ENCODE peak calls at places on chromosomes 5 and 9, in four cellular contexts. S is A549, D is anterior cingulate cortex, R is amniotic epithelial cell. Q is an unnamed sample.

GRCh38 chr9:94937214-94937903 is 210.9 kb downstream of the AOPEP start:
- DNase-seq in S (peak), D (no peak), R (peak), Q (no peak)

GRCh38 chr5:73633060-73633459 is 7.1 kb downstream of the ARHGEF28 start:
- DNase-seq in S (peak), D (no peak), R (no peak), Q (no peak)

GRCh38 chr9:109906766-109907382 is 126.9 kb downstream of the PALM2AKAP2 start:
- DNase-seq in S (no peak), D (no peak), R (peak), Q (no peak)

GRCh38 chr5:89156226-89156625 is 273.2 kb upstream of the MEF2C start:
- DNase-seq in S (no peak), D (no peak), R (no peak), Q (no peak)

GRCh38 chr9:122281368-122281767 is 16.7 kb downstream of the MRRF start:
- DNase-seq in S (no peak), D (no peak), R (no peak), Q (no peak)

GRCh38 chr5:141703133-141703561 is 21.1 kb upstream of the ARAP3 start:
- DNase-seq in S (no peak), D (no peak), R (no peak), Q (no peak)

GRCh38 chr9:134276463-134277245 is 49.6 kb upstream of the RXRA start:
- DNase-seq in S (no peak), D (no peak), R (no peak), Q (no peak)

GRCh38 chr9:134403292-134403681 is 77.0 kb downstream of the RXRA start:
- DNase-seq in S (no peak), D (no peak), R (no peak), Q (no peak)

GRCh38 chr5:37601163-37601562 is 222.0 kb downstream of the WDR70 start:
- DNase-seq in S (no peak), D (no peak), R (no peak), Q (no peak)

GRCh38 chr5:88393082-88393481 is 124.4 kb upstream of the TMEM161B start:
- DNase-seq in S (no peak), D (no peak), R (no peak), Q (no peak)

GRCh38 chr9:127578952-127579853 is 32.9 kb upstream of the STXBP1 start:
- DNase-seq in S (peak), D (peak), R (peak), Q (no peak)

GRCh38 chr5:95615164-95615467 is 4.8 kb upstream of the GPR150 start:
- DNase-seq in S (no peak), D (no peak), R (peak), Q (no peak)

GRCh38 chr5:80034962-80035821 is at the start of gene THBS4:
- DNase-seq in S (no peak), D (no peak), R (no peak), Q (no peak)

GRCh38 chr5:169029087-169029486 is 271.9 kb downstream of the SLIT3 start:
- DNase-seq in S (no peak), D (no peak), R (peak), Q (no peak)

GRCh38 chr5:128782446-128782845 is 182.8 kb upstream of the SLC27A6 start:
- DNase-seq in S (peak), D (peak), R (no peak), Q (no peak)

GRCh38 chr5:88660947-88661869 is 221.8 kb downstream of the MEF2C start:
- DNase-seq in S (peak), D (peak), R (peak), Q (peak)

GRCh38 chr5:120446068-120446492 is 18.0 kb upstream of the PRR16 start:
- DNase-seq in S (no peak), D (no peak), R (peak), Q (no peak)

GRCh38 chr9:88533951-88534455 is 975 bp upstream of the NXNL2 start:
- DNase-seq in S (peak), D (no peak), R (peak), Q (no peak)

GRCh38 chr5:35890021-35890740 is 33.5 kb downstream of the IL7R start:
- DNase-seq in S (no peak), D (no peak), R (no peak), Q (no peak)

GRCh38 chr9:129316281-129317030 is 138.4 kb upstream of the IER5L start:
- DNase-seq in S (no peak), D (no peak), R (no peak), Q (no peak)

GRCh38 chr9:115241641-115242040 is 123.7 kb upstream of the TNC start:
- DNase-seq in S (no peak), D (no peak), R (no peak), Q (no peak)

GRCh38 chr9:13503599-13503998 is 224.1 kb upstream of the MPDZ start:
- DNase-seq in S (no peak), D (no peak), R (peak), Q (no peak)

Q was measured in NCI-H187 treated with DMSO at 0.1 percent for 48 hours.